ENCODE peak calls at places on chromosomes 3 and 15, in nine cellular contexts. P is thoracic aorta, Y is colonic mucosa, W is neural progenitor cell, S is neuronal stem cell, X is astrocyte, Z is right cardiac atrium, U is sigmoid colon, A is left lung. E is an unnamed sample.

GRCh38 chr3:107911337-107912000 is 179.4 kb downstream of the CD47 start:
- DNase-seq in W (no peak), X (no peak), P (no peak), S (no peak), U (no peak), Y (no peak), Z (no peak), A (no peak), E (no peak)

GRCh38 chr3:36393563-36393962 is 13.3 kb downstream of the STAC start:
- DNase-seq in A (no peak), Z (no peak), Y (no peak), S (no peak), U (no peak), P (no peak), W (no peak), X (peak; percentile 22), E (no peak)

GRCh38 chr15:43975326-43975725 is 148.5 kb downstream of the WDR76 start:
- DNase-seq in W (no peak), A (no peak), U (no peak), Z (no peak), P (no peak), X (peak; percentile 49), Y (no peak), S (no peak), E (no peak)

GRCh38 chr3:186901135-186901734 is 29.1 kb upstream of the ST6GAL1 start:
- DNase-seq in U (no peak), W (no peak), P (no peak), Z (no peak), S (no peak), Y (no peak), X (peak; percentile 12), A (no peak), E (no peak)

GRCh38 chr3:32757618-32758374 is 60.0 kb upstream of the TRIM71 start:
- DNase-seq in U (no peak), A (no peak), P (no peak), Y (no peak), S (no peak), Z (no peak), X (no peak), W (no peak), E (no peak)

GRCh38 chr3:79661866-79662265 is 105.9 kb downstream of the ROBO1 start:
- DNase-seq in Y (no peak), W (no peak), P (no peak), Z (no peak), U (no peak), A (no peak), X (no peak), S (no peak), E (no peak)

GRCh38 chr3:155065537-155065936 is 14.6 kb upstream of the MME start:
- DNase-seq in W (no peak), U (no peak), Z (no peak), P (no peak), Y (no peak), A (no peak), S (no peak), X (peak; percentile 66), E (no peak)

GRCh38 chr3:69370156-69370944 is 15.5 kb downstream of the FRMD4B start:
- DNase-seq in Y (peak; percentile 90), Z (peak; percentile 86), X (no peak), S (no peak), U (peak; percentile 84), P (peak; percentile 46), W (no peak), A (peak; percentile 90), E (peak; percentile 88)

GRCh38 chr3:17686613-17687012 is 55.8 kb downstream of the TBC1D5 start:
- DNase-seq in Z (no peak), W (peak; percentile 33), P (no peak), Y (no peak), X (no peak), A (no peak), S (no peak), U (no peak), E (no peak)

GRCh38 chr15:58521293-58521991 is 89.7 kb downstream of the LIPC start:
- DNase-seq in S (no peak), X (peak; percentile 72), A (peak; percentile 89), P (no peak), Z (peak; percentile 65), W (no peak), U (no peak), Y (no peak), E (peak; percentile 42)

GRCh38 chr3:182182531-182182968 is 470.8 kb downstream of the SOX2 start:
- DNase-seq in S (no peak), Z (no peak), Y (no peak), W (no peak), U (no peak), P (no peak), X (peak; percentile 44), A (no peak), E (no peak)

GRCh38 chr3:169886671-169887070 is 16.9 kb upstream of the LRRC31 start:
- DNase-seq in Z (peak; percentile 84), X (peak; percentile 46), U (peak; percentile 83), S (no peak), Y (peak; percentile 31), A (no peak), W (no peak), P (peak; percentile 33), E (peak; percentile 77)

GRCh38 chr3:123880998-123881561 is 3.1 kb downstream of the MYLK start:
- DNase-seq in A (no peak), Z (no peak), U (no peak), S (no peak), X (peak; percentile 42), W (peak; percentile 56), Y (peak; percentile 24), P (no peak), E (no peak)
- H3K4me3 ChIP-seq in A (no peak overlapping the region), Z (no peak overlapping the region), U (no peak overlapping the region), S (no peak overlapping the region), X (no peak overlapping the region), W (no peak overlapping the region), Y (no peak overlapping the region), P (peak overlapping the region; percentile 80), E (no peak overlapping the region)

DNA sequence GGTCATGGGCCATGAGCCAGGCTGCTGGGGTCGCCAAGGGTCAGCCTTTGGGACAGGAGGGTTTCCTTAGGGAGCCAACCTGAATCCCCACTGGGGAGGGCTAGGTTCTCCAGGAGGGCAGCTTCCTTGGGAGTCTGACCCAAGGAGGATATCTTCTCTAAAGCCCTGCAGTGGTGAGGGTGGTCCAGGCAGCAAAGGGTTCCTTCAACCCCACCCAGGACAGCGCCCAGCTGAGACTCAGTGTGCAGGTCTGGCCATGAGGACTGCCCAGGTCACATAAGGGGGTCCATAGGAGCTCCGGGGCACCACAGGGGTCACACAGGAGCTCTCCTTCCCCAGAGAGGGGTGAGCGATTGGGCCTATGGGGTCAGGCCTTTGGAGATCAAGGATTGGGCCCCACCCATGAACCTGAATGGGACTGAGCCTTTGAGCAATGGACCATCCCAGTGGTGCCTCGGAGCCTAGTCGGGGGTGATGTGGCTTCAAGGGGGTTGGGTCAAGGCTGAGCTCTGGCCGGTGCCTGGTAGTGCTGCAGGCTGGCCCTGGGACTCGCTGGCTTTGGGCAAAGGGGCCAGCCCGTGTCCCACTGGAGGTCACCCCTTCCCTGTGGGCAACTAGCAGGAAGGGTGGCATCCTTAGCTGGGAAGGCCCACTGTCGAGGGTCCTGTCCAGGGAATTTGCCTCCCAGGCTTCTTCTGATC is 216.5 kb downstream of the SNRPN start:
- DNase-seq in S (no peak), W (no peak), X (no peak), P (no peak), U (peak; percentile 51), Z (peak; percentile 4), Y (peak; percentile 14), A (peak; percentile 47), E (peak; percentile 8)
- H3K9me3 ChIP-seq in S (peaks cover 36% of the 10 kb centered on the region), W (no peaks in the 10 kb centered on the region), X (peaks cover 27% of the 10 kb centered on the region), P (peaks cover 16% of the 10 kb centered on the region), U (peaks cover 16% of the 10 kb centered on the region), Z (peaks cover 2% of the 10 kb centered on the region), Y (peaks cover 6% of the 10 kb centered on the region), A (no peaks in the 10 kb centered on the region), E (peaks cover 68% of the 10 kb centered on the region)

GRCh38 chr3:4751057-4752051 is 227.9 kb upstream of the BHLHE40 start:
- DNase-seq in P (no peak), X (peak; percentile 96), Z (no peak), Y (no peak), S (no peak), W (no peak), U (no peak), A (no peak), E (no peak)

GRCh38 chr3:4753073-4753691 is 226.1 kb upstream of the BHLHE40 start:
- DNase-seq in A (peak; percentile 57), W (no peak), X (no peak), P (no peak), Z (no peak), Y (no peak), S (no peak), U (no peak), E (no peak)

GRCh38 chr3:4754180-4755086 is 224.8 kb upstream of the BHLHE40 start:
- DNase-seq in X (no peak), Z (no peak), S (no peak), P (no peak), Y (no peak), W (no peak), U (no peak), A (no peak), E (no peak)

GRCh38 chr3:4750306-4751056 is 228.8 kb upstream of the BHLHE40 start:
- DNase-seq in W (peak; percentile 44), Y (no peak), A (no peak), U (peak; percentile 81), P (no peak), Z (no peak), X (peak; percentile 93), S (peak; percentile 8), E (no peak)

DNA sequence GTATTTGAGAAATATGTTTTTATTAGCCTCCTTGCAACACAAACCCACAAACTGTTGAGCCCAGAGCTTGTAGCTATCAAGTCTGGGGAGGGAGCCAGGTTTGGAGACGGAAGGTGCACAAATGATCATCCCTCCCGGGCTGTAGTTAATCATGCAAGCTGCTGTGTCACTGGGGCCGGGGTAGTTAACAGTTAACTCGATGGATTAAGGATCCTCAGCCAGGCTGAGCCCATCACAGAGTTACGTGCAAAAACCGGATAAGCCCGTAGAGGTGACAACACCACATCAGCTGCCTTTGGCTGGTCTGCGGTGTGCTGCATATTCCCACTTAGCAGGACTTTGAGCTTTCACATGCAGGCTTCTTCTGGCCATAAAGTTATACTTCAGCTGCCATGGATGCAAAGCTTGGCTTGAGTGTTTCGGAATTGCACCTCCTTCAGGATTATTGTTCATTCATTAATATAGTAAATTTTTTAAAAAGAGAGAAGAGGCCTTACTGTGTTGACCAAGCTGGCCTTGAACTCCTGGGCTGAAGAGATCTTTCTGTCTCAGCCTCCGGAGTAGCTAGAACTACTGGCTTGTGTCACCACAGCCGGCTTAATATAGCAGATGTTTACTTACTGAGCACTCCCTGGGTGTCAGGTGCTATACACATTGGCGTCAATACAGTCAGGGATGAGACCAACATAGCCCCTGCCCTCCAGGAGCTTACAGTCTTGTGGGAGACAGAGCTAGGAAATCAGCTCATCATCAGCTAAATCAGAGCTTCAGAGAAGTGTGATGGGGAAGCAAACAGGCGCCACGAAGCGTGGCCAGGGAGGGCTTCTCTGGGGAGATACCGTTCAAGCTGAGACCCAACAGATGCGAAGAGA is 226.8 kb upstream of the BHLHE40 start:
- DNase-seq in Z (no peak), X (peak; percentile 80), A (no peak), U (no peak), P (no peak), Y (peak; percentile 75), W (peak; percentile 11), S (no peak), E (no peak)
- H3K4me3 ChIP-seq in Z (no peak overlapping the region), X (no peak overlapping the region), A (no peak overlapping the region), U (no peak overlapping the region), P (no peak overlapping the region), Y (no peak overlapping the region), W (no peak overlapping the region), S (no peak overlapping the region), E (no peak overlapping the region)

DNA sequence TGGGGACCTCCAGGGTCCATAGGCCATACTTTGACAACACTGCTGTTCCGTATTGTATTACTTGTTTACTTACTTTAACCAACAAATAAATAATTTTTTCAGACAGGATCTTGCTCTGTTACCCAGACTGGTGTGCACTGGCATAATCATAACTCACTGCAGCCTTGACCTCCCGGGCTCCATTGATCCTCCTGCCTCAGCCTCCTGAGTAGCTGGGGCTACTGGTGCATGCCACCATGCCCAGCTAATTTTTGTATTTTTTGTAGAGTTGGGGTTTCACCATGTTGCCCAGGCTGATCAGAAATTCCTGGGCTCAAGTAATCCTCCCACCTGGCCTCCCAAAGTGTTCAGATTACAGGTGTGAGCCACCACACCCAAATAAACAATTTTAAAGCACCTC is 64.9 kb upstream of the C15orf39 start:
- DNase-seq in S (no peak), A (no peak), Y (no peak), W (no peak), X (no peak), P (no peak), U (no peak), Z (no peak), E (no peak)
- H3K9me3 ChIP-seq in S (peaks cover 2% of the 10 kb centered on the region), A (no peaks in the 10 kb centered on the region), Y (no peaks in the 10 kb centered on the region), W (no peaks in the 10 kb centered on the region), X (no peaks in the 10 kb centered on the region), P (no peaks in the 10 kb centered on the region), U (no peaks in the 10 kb centered on the region), Z (no peaks in the 10 kb centered on the region), E (peaks cover 9% of the 10 kb centered on the region)

E was measured in left ventricle myocardium inferior.